ENCODE peak calls at places on chromosomes 13 and 19, in five cellular contexts. R is osteoblast, L is heart right ventricle, H is kidney, F is A549. G is an unnamed sample.
A peak's percentile ranks its signal among the peaks of the same experiment; 100 is the strongest.

GRCh38 chr19:6109947-6110346 is 353 bp downstream of the RFX2 start:
- DNase-seq in H (no peak), L (no peak), R (peak; percentile 84), F (no peak), G (no peak)

GRCh38 chr13:113358653-113359052 is 5.3 kb downstream of the GRTP1 start:
- DNase-seq in H (no peak), L (no peak), R (no peak), F (no peak), G (no peak)

GRCh38 chr19:6692027-6692426 is 22.1 kb upstream of the TNFSF14 start:
- DNase-seq in F (no peak), L (no peak), R (no peak), H (peak; percentile 17), G (no peak)

GRCh38 chr19:1807030-1807694 is 4.9 kb downstream of the ATP8B3 start:
- DNase-seq in R (no peak), H (no peak), F (no peak), L (no peak), G (no peak)

GRCh38 chr19:4977299-4978174 is 8.6 kb downstream of the KDM4B start:
- DNase-seq in F (no peak), H (no peak), L (peak; percentile 66), R (peak; percentile 97), G (no peak)

GRCh38 chr13:99442273-99442895 is 58.9 kb upstream of the TM9SF2 start:
- DNase-seq in L (no peak), H (no peak), R (no peak), F (peak; percentile 15), G (no peak)

GRCh38 chr13:45063261-45063870 is 56.9 kb upstream of the GTF2F2 start:
- DNase-seq in R (no peak), F (no peak), L (no peak), H (no peak), G (no peak)

GRCh38 chr13:101916108-101916757 is 463.8 kb downstream of the ITGBL1 start:
- DNase-seq in F (peak; percentile 15), R (peak; percentile 81), L (peak; percentile 40), H (peak; percentile 73), G (no peak)

GRCh38 chr13:110541526-110541920 is 20.0 kb downstream of the RAB20 start:
- DNase-seq in L (no peak), F (no peak), R (no peak), H (no peak), G (no peak)

GRCh38 chr13:78679329-78679728 is 20.4 kb upstream of the OBI1 start:
- DNase-seq in F (no peak), H (no peak), L (no peak), R (no peak), G (no peak)

GRCh38 chr19:22595918-22596341 is 38.2 kb upstream of the ZNF492 start:
- DNase-seq in H (no peak), F (no peak), L (peak; percentile 68), R (peak; percentile 22), G (no peak)

GRCh38 chr13:108957369-108958012 is 328.1 kb downstream of the MYO16 start:
- DNase-seq in H (no peak), L (no peak), R (no peak), F (peak; percentile 16), G (no peak)

GRCh38 chr19:49690656-49691242 is at the start of gene CPT1C:
- DNase-seq in L (peak; percentile 82), F (no peak), R (peak; percentile 99), H (peak; percentile 85), G (no peak)

GRCh38 chr13:112159575-112160547 is 92.9 kb downstream of the SOX1 start:
- DNase-seq in L (no peak), R (no peak), F (no peak), H (no peak), G (no peak)

GRCh38 chr13:53408847-53409568 is 380.4 kb downstream of the OLFM4 start:
- DNase-seq in H (peak; percentile 64), F (no peak), L (no peak), R (no peak), G (no peak)

GRCh38 chr13:34591163-34591562 is 350.9 kb upstream of the NBEA start:
- DNase-seq in F (no peak), L (no peak), R (no peak), H (no peak), G (no peak)

GRCh38 chr13:51843529-51843928 is 1.4 kb downstream of the TMEM272 start:
- DNase-seq in F (no peak), R (no peak), L (no peak), H (no peak), G (no peak)

GRCh38 chr19:55088543-55089265 is 13.0 kb downstream of the EPS8L1 start:
- DNase-seq in R (peak; percentile 99), F (peak; percentile 81), H (peak; percentile 83), L (peak; percentile 85), G (peak; percentile 60)

GRCh38 chr19:31385744-31386143 is 36.5 kb upstream of the TSHZ3 start:
- DNase-seq in R (no peak), H (no peak), F (no peak), L (no peak), G (no peak)

GRCh38 chr13:80339841-80340642 is 884 bp downstream of the SPRY2 start:
- DNase-seq in R (peak; percentile 79), H (peak; percentile 88), L (peak; percentile 55), F (no peak), G (no peak)

GRCh38 chr19:33399081-33399744 is 25.7 kb downstream of the CEBPG start:
- DNase-seq in H (peak; percentile 66), L (no peak), R (peak; percentile 22), F (no peak), G (no peak)

GRCh38 chr13:66996503-66996902 is 233.6 kb downstream of the PCDH9 start:
- DNase-seq in R (no peak), L (no peak), F (no peak), H (no peak), G (no peak)

GRCh38 chr13:108455320-108455719 is 174.1 kb upstream of the MYO16 start:
- DNase-seq in H (no peak), L (no peak), F (no peak), R (no peak), G (no peak)

GRCh38 chr19:6063576-6063961 is 46.7 kb downstream of the RFX2 start:
- DNase-seq in H (peak; percentile 51), R (no peak), L (no peak), F (no peak), G (no peak)

GRCh38 chr13:76552807-76553206 is 333.4 kb downstream of the KCTD12 start:
- DNase-seq in F (no peak), L (no peak), H (no peak), R (no peak), G (no peak)

GRCh38 chr13:64410654-64411053 is 2819.5 kb downstream of the PCDH9 start:
- DNase-seq in F (no peak), H (no peak), L (no peak), R (no peak), G (no peak)

GRCh38 chr13:102226591-102226990 is 175.3 kb downstream of the FGF14 start:
- DNase-seq in L (no peak), H (no peak), F (no peak), R (no peak), G (no peak)

GRCh38 chr13:23673354-23673753 is 103.1 kb downstream of the TNFRSF19 start:
- DNase-seq in H (no peak), R (peak; percentile 93), F (no peak), L (no peak), G (no peak)

GRCh38 chr13:36131931-36132297 is 732 bp upstream of the DCLK1 start:
- DNase-seq in H (peak; percentile 71), R (peak; percentile 90), F (no peak), L (peak; percentile 65), G (no peak)

GRCh38 chr19:57907394-57907793 is 9.0 kb downstream of the ZNF417 start:
- DNase-seq in L (no peak), H (no peak), R (no peak), F (no peak), G (no peak)
- H3K9me3 ChIP-seq in L (peaks cover 20% of the 10 kb centered on the region), H (no peaks in the 10 kb centered on the region), R (peaks cover 6% of the 10 kb centered on the region), F (peaks cover 84% of the 10 kb centered on the region), G (peaks cover 10% of the 10 kb centered on the region)

DNA sequence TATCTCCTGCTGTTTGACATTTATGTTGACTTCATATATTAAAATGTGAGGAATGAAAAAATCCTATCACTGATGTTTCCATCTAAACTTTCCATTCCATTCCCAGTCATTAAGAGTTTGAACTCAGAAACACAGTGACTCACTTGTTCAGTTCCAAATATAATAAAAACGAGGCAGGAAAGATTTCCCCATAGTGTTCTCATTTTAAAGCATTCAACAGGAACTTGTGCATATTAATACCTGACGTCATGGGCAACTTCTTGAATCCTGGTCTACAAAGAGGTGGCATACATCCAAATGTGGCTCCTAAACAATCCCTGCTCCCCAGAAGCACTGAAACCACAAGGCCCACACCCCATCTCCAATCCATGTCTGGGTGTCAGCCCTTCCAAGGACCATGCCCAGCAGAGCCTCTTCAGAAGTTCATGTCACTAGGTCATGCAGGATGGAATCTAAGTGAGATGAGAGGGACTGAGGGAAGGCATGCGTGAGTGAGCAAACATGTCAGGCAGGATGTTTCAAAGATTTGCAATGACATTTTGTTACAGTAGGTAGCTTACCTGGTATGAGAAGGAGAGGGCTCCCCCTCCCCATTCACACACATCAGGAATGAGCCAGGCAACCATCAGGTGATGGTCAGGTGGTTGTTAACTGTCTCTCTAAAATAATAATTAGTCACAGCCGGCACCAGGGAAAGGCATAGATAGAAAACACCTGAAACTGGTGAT is 9.4 kb upstream of the ERVV-2 start:
- DNase-seq in H (no peak), R (peak; percentile 84), L (no peak), F (no peak), G (no peak)
- H3K9me3 ChIP-seq in H (peaks cover 4% of the 10 kb centered on the region), R (no peaks in the 10 kb centered on the region), L (peaks cover 39% of the 10 kb centered on the region), F (peaks cover 87% of the 10 kb centered on the region), G (peaks cover 8% of the 10 kb centered on the region)

DNA sequence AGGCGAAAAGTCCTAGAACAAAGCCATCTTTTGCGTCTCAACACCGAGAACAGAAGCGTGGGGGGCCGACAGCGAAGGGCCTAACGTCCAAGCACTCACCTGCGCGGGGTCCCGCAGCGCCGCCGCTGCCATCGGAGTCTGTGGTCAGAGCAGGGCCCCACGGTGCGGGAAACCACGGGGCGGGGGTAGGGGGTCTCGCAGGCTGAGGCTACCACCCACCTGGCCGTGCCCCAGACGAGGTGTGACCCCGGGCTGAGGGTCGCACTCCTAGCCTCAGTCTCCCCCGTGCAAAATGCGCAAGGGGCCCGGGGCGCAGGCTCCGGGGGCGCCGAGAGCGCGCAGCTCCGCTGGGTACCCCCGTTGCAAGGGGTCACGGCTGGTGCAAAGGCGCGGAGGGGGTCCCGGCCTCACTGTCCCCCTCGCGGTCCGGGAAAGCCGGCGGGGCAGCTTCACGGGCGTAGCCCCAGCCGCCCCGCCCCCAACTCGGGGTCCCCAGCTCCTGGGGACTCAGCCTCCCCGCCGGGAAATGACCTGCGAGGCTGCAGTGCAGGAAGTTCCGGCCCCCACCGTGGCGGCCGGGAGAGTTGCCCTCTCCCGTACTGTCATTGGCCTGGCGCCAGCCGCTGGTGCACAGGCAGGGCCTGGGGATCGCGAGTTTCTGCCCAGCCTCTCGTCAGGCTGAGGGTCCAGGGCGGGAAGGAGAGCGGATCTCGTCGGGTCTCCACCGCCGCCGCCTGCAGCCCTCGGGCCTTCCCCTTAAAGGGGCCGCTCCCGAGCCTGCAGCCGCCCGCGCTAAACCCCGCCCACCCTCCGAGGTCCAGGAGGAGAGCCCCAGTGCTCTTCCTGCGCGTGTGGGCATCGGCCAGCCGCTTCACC is at the start of gene ZNF792:
- DNase-seq in H (peak; percentile 90), F (peak; percentile 94), L (peak; percentile 76), R (peak; percentile 95), G (peak; percentile 25)
- H3K9me3 ChIP-seq in H (peaks cover 10% of the 10 kb centered on the region), F (peaks cover 42% of the 10 kb centered on the region), L (peaks cover 52% of the 10 kb centered on the region), R (peaks cover 6% of the 10 kb centered on the region), G (peaks cover 26% of the 10 kb centered on the region)

DNA sequence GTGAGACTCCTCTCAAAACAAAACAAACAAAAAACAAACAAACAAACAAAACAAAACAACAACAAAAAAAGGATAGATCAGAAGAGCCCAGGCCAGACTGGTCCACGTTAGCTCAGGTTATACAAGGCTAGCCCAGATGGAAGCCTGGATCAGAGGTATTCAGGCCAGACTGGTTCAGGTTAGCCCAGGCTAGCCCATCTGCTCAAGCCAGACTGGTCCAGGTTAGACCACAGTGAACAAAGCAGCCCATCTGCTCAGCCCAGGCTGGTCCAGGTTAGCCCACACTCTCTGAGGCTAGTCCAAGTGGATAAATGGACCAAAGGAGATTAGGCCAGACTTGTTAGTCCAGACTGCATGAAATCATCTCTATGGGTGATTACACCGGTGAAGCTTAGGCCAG is 41.2 kb downstream of the CCL25 start:
- DNase-seq in F (no peak), R (no peak), H (no peak), L (no peak), G (no peak)
- H3K9me3 ChIP-seq in F (peaks cover 18% of the 10 kb centered on the region), R (peaks cover 18% of the 10 kb centered on the region), H (peaks cover 7% of the 10 kb centered on the region), L (peaks cover 49% of the 10 kb centered on the region), G (no peaks in the 10 kb centered on the region)

G was measured in T-helper 17 cell.